ENCODE peak calls at places on chromosomes 3 and 15, in eight cellular contexts. M is cardiac fibroblast, I is left lung, C is adrenal gland, T is stomach, L is GM12865, X is A549, U is mucosa of descending colon. W is an unnamed sample.

GRCh38 chr3:176872771-176873209 is 324.5 kb downstream of the TBL1XR1 start:
- DNase-seq in M (peak), I (no peak), C (peak), T (peak), L (peak), X (peak), U (no peak), W (no peak)

GRCh38 chr3:184592411-184593200 is 31.0 kb downstream of the EPHB3 start:
- DNase-seq in M (no peak), I (peak), C (no peak), T (no peak), L (no peak), X (no peak), U (no peak), W (no peak)

GRCh38 chr3:153127788-153128187 is 34.2 kb upstream of the RAP2B start:
- DNase-seq in M (no peak), I (no peak), C (no peak), T (no peak), L (no peak), X (no peak), U (no peak), W (no peak)

GRCh38 chr3:121654493-121655385 is 6.0 kb downstream of the HCLS1 start:
- DNase-seq in M (no peak), I (no peak), C (no peak), T (no peak), L (peak), X (no peak), U (no peak), W (no peak)

GRCh38 chr3:163726125-163726524 is 1352.2 kb downstream of the SI start:
- DNase-seq in M (no peak), I (no peak), C (no peak), T (no peak), L (no peak), X (no peak), U (no peak), W (no peak)

GRCh38 chr3:27594096-27594690 is 110.0 kb upstream of the SLC4A7 start:
- DNase-seq in M (peak), I (no peak), C (no peak), T (no peak), L (no peak), X (no peak), U (no peak), W (no peak)

GRCh38 chr3:125433091-125433534 is 58.0 kb upstream of the ZNF148 start:
- DNase-seq in M (no peak), I (no peak), C (no peak), T (no peak), L (no peak), X (no peak), U (no peak), W (no peak)

GRCh38 chr15:91498046-91498445 is 355.5 kb upstream of the SLCO3A1 start:
- DNase-seq in M (no peak), I (no peak), C (no peak), T (no peak), L (no peak), X (no peak), U (no peak), W (no peak)

GRCh38 chr3:14352002-14352627 is 50.3 kb upstream of the SLC6A6 start:
- DNase-seq in M (peak), I (no peak), C (no peak), T (no peak), L (peak), X (peak), U (no peak), W (no peak)

GRCh38 chr3:174072675-174073074 is 675.1 kb downstream of the NLGN1 start:
- DNase-seq in M (no peak), I (no peak), C (no peak), T (no peak), L (no peak), X (no peak), U (no peak), W (no peak)

GRCh38 chr3:156513619-156514018 is 41.3 kb downstream of the SSR3 start:
- DNase-seq in M (peak), I (no peak), C (no peak), T (no peak), L (no peak), X (peak), U (no peak), W (no peak)

GRCh38 chr15:59249816-59250215 is 43.2 kb downstream of the LDHAL6B start:
- DNase-seq in M (no peak), I (no peak), C (no peak), T (no peak), L (peak), X (no peak), U (no peak), W (no peak)

GRCh38 chr15:68589783-68590710 is 11.3 kb downstream of the CORO2B start:
- DNase-seq in M (no peak), I (no peak), C (no peak), T (no peak), L (no peak), X (no peak), U (no peak), W (no peak)

GRCh38 chr15:70470556-70471191 is 292.7 kb downstream of the UACA start:
- DNase-seq in M (no peak), I (no peak), C (no peak), T (no peak), L (no peak), X (no peak), U (no peak), W (no peak)

GRCh38 chr3:177751770-177752169 is 554.5 kb upstream of the TBL1XR1 start:
- DNase-seq in M (peak), I (no peak), C (no peak), T (peak), L (peak), X (no peak), U (no peak), W (no peak)

GRCh38 chr15:60326824-60327654 is 70.7 kb downstream of the ANXA2 start:
- DNase-seq in M (peak), I (no peak), C (peak), T (no peak), L (peak), X (peak), U (no peak), W (no peak)

GRCh38 chr3:185977679-185978040 is 39.8 kb upstream of the TRA2B start:
- DNase-seq in M (no peak), I (no peak), C (no peak), T (no peak), L (no peak), X (no peak), U (no peak), W (no peak)

GRCh38 chr3:58116985-58117384 is 93.8 kb downstream of the DNASE1L3 start:
- DNase-seq in M (no peak), I (no peak), C (no peak), T (no peak), L (peak), X (no peak), U (no peak), W (no peak)

GRCh38 chr3:69354948-69355347 is 30.9 kb downstream of the FRMD4B start:
- DNase-seq in M (no peak), I (no peak), C (no peak), T (no peak), L (no peak), X (no peak), U (no peak), W (no peak)

GRCh38 chr3:179451335-179452165 is at the start of gene GNB4:
- DNase-seq in M (peak), I (peak), C (peak), T (peak), L (peak), X (peak), U (peak), W (no peak)

GRCh38 chr3:161177996-161178395 is 43.1 kb upstream of the NMD3 start:
- DNase-seq in M (no peak), I (no peak), C (no peak), T (no peak), L (no peak), X (no peak), U (no peak), W (no peak)

GRCh38 chr3:159856496-159857098 is 132.0 kb upstream of the IL12A start:
- DNase-seq in M (no peak), I (no peak), C (no peak), T (no peak), L (no peak), X (no peak), U (no peak), W (no peak)

GRCh38 chr15:97736748-97737147 is 223.8 kb upstream of the ARRDC4 start:
- DNase-seq in M (no peak), I (no peak), C (no peak), T (no peak), L (no peak), X (no peak), U (no peak), W (no peak)

GRCh38 chr15:33941279-33942063 is 26.8 kb upstream of the CHRM5 start:
- DNase-seq in M (no peak), I (no peak), C (no peak), T (no peak), L (peak), X (no peak), U (no peak), W (no peak)

GRCh38 chr3:81087607-81088006 is 673.8 kb downstream of the GBE1 start:
- DNase-seq in M (no peak), I (no peak), C (no peak), T (no peak), L (no peak), X (no peak), U (no peak), W (no peak)

GRCh38 chr15:91104111-91104510 is 4.1 kb downstream of the SV2B start:
- DNase-seq in M (no peak), I (no peak), C (peak), T (no peak), L (no peak), X (no peak), U (no peak), W (no peak)

GRCh38 chr15:38323895-38324294 is 71.3 kb downstream of the SPRED1 start:
- DNase-seq in M (no peak), I (no peak), C (no peak), T (no peak), L (no peak), X (no peak), U (no peak), W (no peak)

GRCh38 chr15:52078876-52079700 is 33.5 kb downstream of the BCL2L10 start:
- DNase-seq in M (peak), I (peak), C (peak), T (peak), L (peak), X (peak), U (peak), W (no peak)

GRCh38 chr15:89003865-89004725 is 84.2 kb upstream of the ABHD2 start:
- DNase-seq in M (peak), I (no peak), C (no peak), T (no peak), L (peak), X (peak), U (no peak), W (no peak)

GRCh38 chr15:48012191-48012590 is 108.6 kb upstream of the SLC24A5 start:
- DNase-seq in M (no peak), I (no peak), C (no peak), T (no peak), L (no peak), X (no peak), U (no peak), W (no peak)

GRCh38 chr3:29186131-29186599 is 94.7 kb upstream of the RBMS3 start:
- DNase-seq in M (peak), I (no peak), C (no peak), T (no peak), L (no peak), X (peak), U (no peak), W (peak)

GRCh38 chr3:34174740-34175139 is 376.3 kb downstream of the PDCD6IP start:
- DNase-seq in M (no peak), I (no peak), C (no peak), T (no peak), L (no peak), X (no peak), U (no peak), W (no peak)
- H3K4me3 ChIP-seq in M (no peak), I (no peak), C (no peak), T (no peak), L (no peak), X (no peak), U (no peak), W (no peak)

GRCh38 chr3:53519047-53519717 is 24.8 kb downstream of the CACNA1D start:
- DNase-seq in M (no peak), I (no peak), C (no peak), T (no peak), L (no peak), X (peak), U (no peak), W (no peak)

GRCh38 chr3:53518495-53518981 is 24.1 kb downstream of the CACNA1D start:
- DNase-seq in M (no peak), I (no peak), C (peak), T (no peak), L (no peak), X (peak), U (no peak), W (no peak)

GRCh38 chr3:53509494-53509893 is 15.1 kb downstream of the CACNA1D start:
- DNase-seq in M (no peak), I (no peak), C (no peak), T (no peak), L (no peak), X (no peak), U (no peak), W (no peak)

GRCh38 chr3:53516339-53516738 is 21.9 kb downstream of the CACNA1D start:
- DNase-seq in M (no peak), I (no peak), C (no peak), T (no peak), L (no peak), X (no peak), U (no peak), W (no peak)

DNA sequence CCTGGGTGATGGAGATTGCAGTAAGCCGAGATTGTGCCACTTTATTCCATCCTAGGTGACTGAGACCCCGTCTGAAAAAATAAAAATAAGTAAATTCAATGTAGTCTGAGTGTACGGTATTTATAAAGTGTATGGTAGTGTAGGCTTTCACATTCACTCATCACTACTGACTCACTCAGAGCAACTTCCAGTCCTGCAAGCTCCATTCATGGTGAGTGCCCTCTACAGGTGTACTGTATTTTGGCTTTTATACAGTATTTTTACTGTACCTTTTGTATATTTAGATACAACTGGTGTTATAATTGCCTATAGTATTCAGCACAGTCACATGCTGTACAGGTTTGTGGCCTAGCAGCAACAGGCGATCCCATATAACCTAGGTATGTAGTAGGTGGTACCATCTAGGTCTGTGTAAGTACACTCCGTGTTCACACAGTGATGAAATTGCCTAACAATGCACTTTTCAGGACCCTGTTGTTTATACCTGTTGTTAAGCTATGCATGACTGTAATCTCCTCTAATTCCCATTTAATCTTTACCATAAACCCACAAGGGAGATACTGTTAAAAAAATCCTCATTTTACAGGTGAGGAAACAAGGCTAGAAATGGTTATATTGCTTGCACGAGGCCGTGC is 19.3 kb downstream of the CACNA1D start:
- DNase-seq in M (peak), I (no peak), C (no peak), T (no peak), L (peak), X (peak), U (no peak), W (no peak)
- TF ChIP-seq CTCF in M (no peak), I (no peak), C (no peak), T (no peak), L (peak), X (peak), U (no peak), W (no peak)

DNA sequence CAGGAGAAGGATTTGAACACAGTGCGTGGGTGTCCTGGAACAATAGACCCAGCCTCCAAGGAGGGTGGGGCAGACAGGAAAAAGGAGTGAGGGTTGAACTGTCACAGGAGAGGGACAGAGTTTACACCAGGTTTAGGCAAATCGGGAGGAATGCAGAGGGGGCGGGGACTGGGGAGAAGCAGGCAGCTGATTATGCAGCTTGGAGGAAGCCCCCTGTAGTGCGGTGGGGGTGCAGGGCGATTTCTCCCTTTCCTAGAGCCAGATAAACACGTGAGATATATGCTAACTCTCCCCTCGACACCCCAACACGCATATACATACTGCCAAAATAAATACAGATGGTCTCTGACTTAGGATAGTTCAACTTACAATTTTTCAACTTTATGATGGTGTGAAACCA is 108.6 kb upstream of the PRR20G start:
- DNase-seq in M (no peak), I (no peak), C (no peak), T (no peak), L (no peak), X (no peak), U (peak), W (no peak)
- H3K4me3 ChIP-seq in M (no peak), I (no peak), C (no peak), T (no peak), L (no peak), X (no peak), U (no peak), W (no peak)

GRCh38 chr15:96657096-96657495 is 326.6 kb downstream of the NR2F2 start:
- DNase-seq in M (no peak), I (no peak), C (no peak), T (no peak), L (no peak), X (no peak), U (no peak), W (no peak)
- TF ChIP-seq CTCF in M (no peak), I (no peak), C (no peak), T (no peak), L (no peak), X (no peak), U (no peak), W (no peak)